ENCODE peak calls at places on chromosomes 4 and X, in six cellular contexts. F, X, O, Z, I and R are unnamed samples.

GRCh38 chr4:151013944-151014343 is 1.1 kb downstream of the LRBA start:
- DNase-seq in F (no peak), X (no peak), O (no peak), Z (no peak), I (no peak), R (peak)

GRCh38 chr4:81218206-81218605 is 3.2 kb upstream of the PRKG2 start:
- DNase-seq in F (no peak), X (no peak), O (no peak), Z (no peak), I (no peak), R (no peak)

GRCh38 chrX:146934256-146934655 is 119.7 kb upstream of the CXorf51A start:
- DNase-seq in F (no peak), X (no peak), O (no peak), Z (no peak), I (no peak), R (no peak)

GRCh38 chrX:30364229-30364628 is 55.0 kb upstream of the NR0B1 start:
- DNase-seq in F (no peak), X (no peak), O (no peak), Z (no peak), I (no peak), R (no peak)

GRCh38 chrX:1249101-1249887 is 19.3 kb upstream of the CSF2RA start:
- DNase-seq in F (no peak), X (no peak), O (peak), Z (no peak), I (no peak), R (no peak)

GRCh38 chr4:107718351-107718965 is 1.6 kb downstream of the PAPSS1 start:
- DNase-seq in F (no peak), X (no peak), O (no peak), Z (no peak), I (peak), R (no peak)

GRCh38 chrX:40773809-40774208 is 38.5 kb upstream of the MED14 start:
- DNase-seq in F (no peak), X (peak), O (no peak), Z (no peak), I (no peak), R (peak)

GRCh38 chr4:10079951-10080873 is 36.4 kb downstream of the WDR1 start:
- DNase-seq in F (no peak), X (no peak), O (no peak), Z (no peak), I (no peak), R (no peak)

GRCh38 chrX:111131572-111131971 is 35.6 kb downstream of the PAK3 start:
- DNase-seq in F (no peak), X (peak), O (no peak), Z (no peak), I (no peak), R (no peak)

GRCh38 chr4:38818441-38818976 is 13.9 kb upstream of the TLR1 start:
- DNase-seq in F (no peak), X (no peak), O (no peak), Z (no peak), I (peak), R (no peak)

GRCh38 chr4:3827616-3828492 is 61.7 kb downstream of the ADRA2C start:
- DNase-seq in F (peak), X (peak), O (no peak), Z (peak), I (no peak), R (peak)

GRCh38 chrX:3962511-3963350 is 249.3 kb upstream of the PRKX start:
- DNase-seq in F (no peak), X (peak), O (peak), Z (no peak), I (no peak), R (peak)

GRCh38 chr4:140659935-140660710 is 91.4 kb upstream of the UCP1 start:
- DNase-seq in F (no peak), X (no peak), O (no peak), Z (no peak), I (no peak), R (no peak)

GRCh38 chr4:144374065-144374464 is 233.5 kb upstream of the GYPA start:
- DNase-seq in F (no peak), X (no peak), O (no peak), Z (no peak), I (peak), R (no peak)

GRCh38 chr4:5224340-5224739 is 173.1 kb downstream of the STK32B start:
- DNase-seq in F (no peak), X (no peak), O (no peak), Z (no peak), I (no peak), R (no peak)

GRCh38 chr4:110666030-110666429 is 43.2 kb upstream of the PITX2 start:
- DNase-seq in F (no peak), X (no peak), O (no peak), Z (no peak), I (no peak), R (no peak)

GRCh38 chrX:148771440-148771839 is 271.0 kb downstream of the AFF2 start:
- DNase-seq in F (no peak), X (peak), O (no peak), Z (no peak), I (no peak), R (peak)

GRCh38 chr4:142743071-142743825 is 102.9 kb downstream of the INPP4B start:
- DNase-seq in F (no peak), X (peak), O (no peak), Z (no peak), I (no peak), R (peak)

GRCh38 chr4:53060278-53060677 is 198.2 kb downstream of the RASL11B start:
- DNase-seq in F (no peak), X (no peak), O (no peak), Z (no peak), I (no peak), R (no peak)

GRCh38 chr4:112245383-112245782 is 13.8 kb downstream of the AP1AR start:
- DNase-seq in F (no peak), X (peak), O (no peak), Z (no peak), I (no peak), R (peak)

GRCh38 chr4:165355900-165356300 is 22.9 kb upstream of the CPE start:
- DNase-seq in F (no peak), X (no peak), O (peak), Z (no peak), I (peak), R (peak)

GRCh38 chrX:53494427-53494826 is 60.3 kb upstream of the HSD17B10 start:
- DNase-seq in F (no peak), X (peak), O (no peak), Z (no peak), I (no peak), R (no peak)

GRCh38 chr4:184471872-184472539 is 2.3 kb downstream of the IRF2 start:
- DNase-seq in F (no peak), X (peak), O (no peak), Z (no peak), I (peak), R (peak)

GRCh38 chrX:15269618-15270521 is at the start of gene ASB9:
- DNase-seq in F (no peak), X (peak), O (peak), Z (no peak), I (peak), R (peak)

GRCh38 chr4:16052939-16053338 is 30.9 kb downstream of the PROM1 start:
- DNase-seq in F (no peak), X (no peak), O (no peak), Z (no peak), I (no peak), R (no peak)

GRCh38 chr4:61938250-61938846 is 738.2 kb downstream of the ADGRL3 start:
- DNase-seq in F (no peak), X (no peak), O (no peak), Z (no peak), I (no peak), R (no peak)

GRCh38 chrX:11757729-11758399 is at the start of gene MSL3:
- DNase-seq in F (peak), X (peak), O (peak), Z (peak), I (peak), R (peak)

GRCh38 chrX:148537556-148538182 is 37.3 kb downstream of the AFF2 start:
- DNase-seq in F (no peak), X (no peak), O (no peak), Z (no peak), I (no peak), R (no peak)

GRCh38 chr4:153466637-153467153 is 535 bp downstream of the TMEM131L start:
- DNase-seq in F (peak), X (no peak), O (no peak), Z (peak), I (peak), R (no peak)

GRCh38 chr4:153464068-153464467 is 2.1 kb upstream of the TMEM131L start:
- DNase-seq in F (no peak), X (no peak), O (no peak), Z (no peak), I (no peak), R (peak)

GRCh38 chr4:153465145-153465544 is 1.0 kb upstream of the TMEM131L start:
- DNase-seq in F (no peak), X (no peak), O (no peak), Z (no peak), I (no peak), R (peak)

GRCh38 chr4:153465922-153466636 is at the start of gene TMEM131L:
- DNase-seq in F (peak), X (peak), O (peak), Z (peak), I (peak), R (peak)

GRCh38 chr4:153465583-153465921 is 608 bp upstream of the TMEM131L start:
- DNase-seq in F (peak), X (peak), O (peak), Z (peak), I (peak), R (peak)
- TF ChIP-seq CTCF in F (no peak), X (peak), O (no peak), Z (peak), I (no peak), R (peak)

GRCh38 chr4:178275671-178276360 is 833.6 kb upstream of the AGA start:
- DNase-seq in F (no peak), X (no peak), O (peak), Z (no peak), I (no peak), R (no peak)
- TF ChIP-seq CTCF in F (no peak), X (no peak), O (peak), Z (no peak), I (peak), R (no peak)

GRCh38 chrX:45843518-45843917 is 642.8 kb upstream of the DIPK2B start:
- DNase-seq in F (no peak), X (peak), O (no peak), Z (no peak), I (peak), R (peak)
- TF ChIP-seq CTCF in F (no peak), X (no peak), O (no peak), Z (no peak), I (peak), R (no peak)

GRCh38 chr4:94576163-94576562 is 124.4 kb downstream of the PDLIM5 start:
- DNase-seq in F (no peak), X (no peak), O (no peak), Z (no peak), I (no peak), R (no peak)

GRCh38 chr4:94581766-94582165 is 130.0 kb downstream of the PDLIM5 start:
- DNase-seq in F (no peak), X (no peak), O (no peak), Z (no peak), I (no peak), R (no peak)

GRCh38 chr4:94575652-94576051 is 123.9 kb downstream of the PDLIM5 start:
- DNase-seq in F (no peak), X (no peak), O (peak), Z (no peak), I (no peak), R (no peak)

GRCh38 chr4:94577136-94577535 is 125.4 kb downstream of the PDLIM5 start:
- DNase-seq in F (peak), X (peak), O (peak), Z (no peak), I (no peak), R (peak)

GRCh38 chr4:94578195-94578594 is 126.5 kb downstream of the PDLIM5 start:
- DNase-seq in F (no peak), X (no peak), O (no peak), Z (no peak), I (no peak), R (peak)
- TF ChIP-seq CTCF in F (no peak), X (no peak), O (no peak), Z (no peak), I (no peak), R (no peak)

DNA sequence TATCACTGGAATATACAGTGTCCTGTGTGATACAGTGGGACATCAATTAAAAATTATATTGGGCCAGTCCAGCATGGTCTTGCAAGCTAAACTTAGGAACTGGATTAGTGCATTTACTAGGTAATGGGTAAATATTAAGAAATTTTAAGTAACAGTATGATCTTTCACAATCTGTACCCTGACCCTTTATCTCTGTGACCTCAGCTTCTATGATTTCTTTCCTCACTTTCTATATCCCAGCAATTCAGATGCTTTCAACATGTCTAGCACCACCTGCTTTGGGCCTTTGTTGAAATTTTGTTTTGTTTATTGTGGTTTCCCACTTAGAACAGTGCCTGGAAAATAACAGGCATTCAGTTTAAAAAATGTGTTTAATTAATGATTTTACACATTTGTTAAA is 2295.4 kb downstream of the ARAP2 start:
- DNase-seq in F (no peak), X (no peak), O (no peak), Z (no peak), I (no peak), R (no peak)
- TF ChIP-seq CTCF in F (no peak), X (no peak), O (no peak), Z (no peak), I (no peak), R (no peak)

GRCh38 chrX:98379134-98379533 is 1495.4 kb downstream of the RPA4 start:
- DNase-seq in F (no peak), X (no peak), O (no peak), Z (no peak), I (no peak), R (no peak)
- TF ChIP-seq CTCF in F (no peak), X (no peak), O (no peak), Z (no peak), I (no peak), R (no peak)

GRCh38 chrX:71912156-71912555 is 1.5 kb downstream of the NHSL2 start:
- DNase-seq in F (no peak), X (no peak), O (no peak), Z (no peak), I (no peak), R (no peak)

GRCh38 chrX:71911731-71912050 is 1.0 kb downstream of the NHSL2 start:
- DNase-seq in F (peak), X (no peak), O (peak), Z (peak), I (no peak), R (no peak)

GRCh38 chrX:71910526-71911022 is at the start of gene NHSL2:
- DNase-seq in F (no peak), X (no peak), O (peak), Z (no peak), I (peak), R (no peak)

GRCh38 chrX:71909956-71910355 is 689 bp upstream of the NHSL2 start:
- DNase-seq in F (no peak), X (peak), O (peak), Z (no peak), I (no peak), R (peak)

DNA sequence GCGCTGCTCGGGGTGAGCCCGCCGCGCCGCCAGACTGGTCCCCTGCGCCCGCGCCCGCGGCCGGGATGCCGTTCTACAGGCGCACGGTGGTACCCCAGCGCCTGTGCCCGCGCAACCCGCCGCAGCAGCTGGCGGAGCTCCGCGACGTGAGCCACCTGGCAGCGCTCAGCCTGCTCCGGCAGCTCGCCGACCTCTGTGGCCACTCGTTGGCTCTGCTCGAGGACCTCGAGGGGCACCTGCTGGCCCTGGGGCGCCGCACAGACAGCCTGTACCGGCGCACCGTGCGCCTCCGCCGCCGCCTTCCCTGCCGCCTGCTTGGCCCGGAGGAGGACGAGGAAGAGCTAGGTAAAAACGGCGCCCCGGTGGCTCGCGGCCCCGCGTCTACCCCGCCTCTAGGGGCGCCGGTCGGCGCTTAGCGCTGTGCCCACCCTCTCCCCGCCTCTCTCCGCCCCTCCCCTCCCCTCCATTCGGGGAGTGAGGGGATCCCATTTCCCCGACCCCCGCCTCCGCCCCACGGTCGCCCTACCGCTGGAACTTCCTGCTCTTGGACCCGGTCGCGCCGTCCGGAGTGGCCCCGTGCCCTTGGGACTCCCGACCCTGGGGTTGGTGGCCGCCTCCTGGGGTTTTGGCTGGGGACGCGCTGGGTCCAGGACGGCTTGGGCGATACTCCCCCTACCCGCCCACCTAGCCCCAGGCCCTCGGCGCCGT is 532 bp downstream of the NHSL2 start:
- DNase-seq in F (peak), X (no peak), O (peak), Z (peak), I (peak), R (no peak)
- TF ChIP-seq CTCF in F (no peak), X (no peak), O (peak), Z (no peak), I (peak), R (peak)

GRCh38 chr4:168712316-168712855 is 215.5 kb downstream of the PALLD start:
- DNase-seq in F (no peak), X (no peak), O (no peak), Z (no peak), I (no peak), R (peak)

GRCh38 chr4:168711197-168712120 is 214.6 kb downstream of the PALLD start:
- DNase-seq in F (peak), X (peak), O (peak), Z (no peak), I (no peak), R (peak)

GRCh38 chr4:168708108-168708507 is 211.3 kb downstream of the PALLD start:
- DNase-seq in F (no peak), X (no peak), O (no peak), Z (no peak), I (no peak), R (no peak)

GRCh38 chr4:168713193-168713592 is 216.3 kb downstream of the PALLD start:
- DNase-seq in F (no peak), X (no peak), O (no peak), Z (no peak), I (no peak), R (no peak)

DNA sequence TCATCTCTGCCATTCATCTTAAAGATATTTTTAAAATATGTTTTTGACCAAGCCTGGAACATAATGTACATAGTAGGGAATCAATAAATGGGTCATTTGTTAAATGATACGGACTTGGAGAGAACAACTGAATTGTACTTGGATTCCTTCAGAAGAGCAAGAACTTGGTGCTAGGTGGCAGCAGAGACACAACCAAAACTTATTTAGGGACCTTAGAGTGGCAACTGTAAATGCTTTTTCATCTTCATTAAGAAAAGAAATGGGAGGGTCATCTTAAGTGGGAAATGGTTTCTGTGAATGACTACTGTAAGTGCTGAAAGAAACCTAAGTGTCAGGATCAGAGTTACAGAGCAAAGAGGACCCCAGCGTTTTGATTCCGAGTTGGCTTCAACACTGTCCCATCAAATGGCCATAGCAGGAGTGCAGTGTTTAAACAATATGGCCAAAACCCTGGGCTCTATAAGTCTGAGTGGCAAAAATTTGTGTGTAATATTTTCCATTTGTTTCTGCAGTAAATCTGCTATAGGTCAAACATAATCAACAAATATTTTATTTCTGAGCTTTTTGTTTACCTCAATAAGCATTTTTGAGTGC is 213.6 kb downstream of the PALLD start:
- DNase-seq in F (no peak), X (peak), O (no peak), Z (no peak), I (peak), R (peak)
- TF ChIP-seq CTCF in F (peak), X (peak), O (peak), Z (no peak), I (peak), R (peak)

DNA sequence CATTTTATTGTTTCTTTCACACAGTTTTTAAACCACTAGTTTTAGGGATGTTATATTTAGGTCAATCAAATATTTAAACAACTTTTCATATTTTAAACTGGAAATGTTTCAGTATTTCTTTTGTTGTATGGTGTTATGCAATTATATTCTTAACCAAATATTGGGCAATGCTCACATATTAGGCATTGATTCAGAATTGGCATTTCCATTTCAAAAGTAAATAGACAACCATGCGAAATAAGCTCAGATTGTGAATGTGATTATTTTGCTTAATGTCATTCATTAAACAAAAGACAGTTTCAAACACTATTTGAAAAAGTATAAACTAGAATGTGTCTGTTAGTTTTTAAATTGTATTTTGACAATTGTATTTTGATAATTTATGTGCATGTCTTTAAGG is 36.9 kb downstream of the ARAP2 start:
- DNase-seq in F (no peak), X (no peak), O (no peak), Z (no peak), I (no peak), R (no peak)
- TF ChIP-seq CTCF in F (no peak), X (no peak), O (no peak), Z (no peak), I (no peak), R (no peak)